ENCODE peak calls at places on chromosomes 1 and 21, in nine cellular contexts. F, K, L, I, U, E, H, O and Z are unnamed samples.

GRCh38 chr1:165403835-165404482 is 41.0 kb downstream of the RXRG start:
- DNase-seq in O (peak; percentile 86), E (peak; percentile 74), F (no peak), H (peak; percentile 12), I (peak; percentile 55), L (no peak), K (peak; percentile 49), U (peak; percentile 24), Z (no peak)

GRCh38 chr1:153526132-153526543 is 9.7 kb downstream of the S100A6 start:
- DNase-seq in H (no peak), O (peak; percentile 34), K (no peak), I (no peak), L (no peak), U (no peak), F (no peak), E (no peak), Z (no peak)

GRCh38 chr1:112322983-112323678 is 72.9 kb upstream of the CTTNBP2NL start:
- DNase-seq in I (peak; percentile 55), U (no peak), K (no peak), F (no peak), L (no peak), H (no peak), O (no peak), E (no peak), Z (no peak)

GRCh38 chr1:244365821-244366220 is 85.9 kb downstream of the ADSS2 start:
- DNase-seq in I (no peak), E (no peak), L (no peak), U (no peak), H (no peak), K (no peak), F (no peak), O (no peak), Z (no peak)

GRCh38 chr1:17606826-17607440 is 67.4 kb downstream of the ARHGEF10L start:
- DNase-seq in O (peak; percentile 94), L (peak; percentile 83), K (no peak), F (peak; percentile 75), I (peak; percentile 88), H (peak; percentile 47), E (peak; percentile 86), U (peak; percentile 73), Z (peak; percentile 79)

GRCh38 chr21:32256873-32257620 is 21.8 kb downstream of the MIS18A start:
- DNase-seq in H (peak; percentile 89), O (peak; percentile 31), F (peak; percentile 83), E (no peak), L (peak; percentile 82), K (peak; percentile 54), I (peak; percentile 85), U (peak; percentile 63), Z (peak; percentile 88)

GRCh38 chr1:204991342-204991844 is 51.6 kb upstream of the CNTN2 start:
- DNase-seq in K (no peak), F (no peak), H (no peak), U (no peak), O (peak; percentile 95), L (no peak), I (no peak), E (peak; percentile 66), Z (no peak)

GRCh38 chr1:57254006-57254405 is 169.9 kb downstream of the DAB1 start:
- DNase-seq in I (no peak), K (no peak), E (no peak), H (no peak), L (no peak), U (no peak), F (no peak), O (no peak), Z (no peak)

DNA sequence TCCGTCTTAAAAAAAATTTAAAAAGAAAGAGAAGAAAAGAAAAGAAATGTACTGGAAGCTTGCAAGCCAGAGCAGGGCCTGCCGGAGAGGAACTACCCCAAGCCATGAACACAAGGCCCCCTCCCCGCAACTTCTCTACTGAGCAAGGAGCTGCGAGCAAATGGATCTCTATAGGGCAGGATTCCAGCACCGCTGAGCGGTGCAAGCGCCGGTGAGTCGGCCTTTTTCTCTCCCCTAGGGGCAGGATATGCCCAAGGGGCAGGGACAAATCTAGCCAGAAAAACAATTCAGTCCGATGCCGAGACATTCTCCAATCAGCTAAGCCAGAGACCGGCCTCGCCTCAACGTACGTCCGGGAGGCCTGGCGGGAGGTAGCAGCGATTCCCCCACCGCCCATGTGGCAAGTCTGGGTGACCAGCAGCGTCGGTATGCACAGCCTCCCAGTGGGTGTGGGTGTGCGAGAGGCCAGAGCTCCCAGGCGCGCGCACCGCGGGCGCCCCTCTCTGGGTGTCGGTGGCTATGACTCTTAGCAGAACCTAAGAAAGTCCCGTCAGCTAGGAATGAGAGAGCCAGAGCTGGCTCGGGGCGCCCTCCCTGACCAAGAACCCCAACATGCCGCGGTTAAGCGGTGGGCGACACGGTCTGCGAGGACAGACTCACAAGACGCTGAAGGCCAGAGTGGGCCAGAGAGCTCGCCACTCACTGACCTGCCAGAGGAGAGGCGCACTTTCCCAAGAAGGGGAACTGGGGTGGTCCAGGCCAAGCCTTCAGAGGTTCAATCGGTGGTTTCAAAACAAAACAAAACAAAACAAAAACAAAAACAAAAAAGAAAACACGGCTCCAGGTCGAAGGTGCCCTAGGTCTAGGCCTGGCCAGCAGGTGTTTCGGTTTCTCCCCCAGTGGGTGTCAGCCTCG is 1.9 kb downstream of the CSMD2 start:
- DNase-seq in F (peak; percentile 25), I (peak; percentile 89), E (peak; percentile 90), U (peak; percentile 31), K (peak; percentile 60), O (peak; percentile 95), L (peak; percentile 86), H (peak; percentile 61), Z (peak; percentile 37)
- H3K4me3 ChIP-seq in F (peak overlapping the region; percentile 4), I (peak overlapping the region; percentile 53), E (peak overlapping the region; percentile 84), U (peak overlapping the region; percentile 42), K (peak overlapping the region; percentile 42), O (peak overlapping the region; percentile 81), L (peak overlapping the region; percentile 2), H (peak overlapping the region; percentile 15), Z (no peak overlapping the region)

GRCh38 chr1:201742476-201742875 is 86.5 kb upstream of the IPO9 start:
- DNase-seq in I (no peak), U (no peak), H (no peak), O (no peak), K (no peak), F (no peak), E (peak; percentile 52), L (no peak), Z (no peak)
- H3K27ac ChIP-seq in I (no peak overlapping the region), U (no peak overlapping the region), H (no peak overlapping the region), O (no peak overlapping the region), K (no peak overlapping the region), F (peak overlapping the region; percentile 73), E (peak overlapping the region; percentile 97), L (peak overlapping the region; percentile 66), Z (no peak overlapping the region)

DNA sequence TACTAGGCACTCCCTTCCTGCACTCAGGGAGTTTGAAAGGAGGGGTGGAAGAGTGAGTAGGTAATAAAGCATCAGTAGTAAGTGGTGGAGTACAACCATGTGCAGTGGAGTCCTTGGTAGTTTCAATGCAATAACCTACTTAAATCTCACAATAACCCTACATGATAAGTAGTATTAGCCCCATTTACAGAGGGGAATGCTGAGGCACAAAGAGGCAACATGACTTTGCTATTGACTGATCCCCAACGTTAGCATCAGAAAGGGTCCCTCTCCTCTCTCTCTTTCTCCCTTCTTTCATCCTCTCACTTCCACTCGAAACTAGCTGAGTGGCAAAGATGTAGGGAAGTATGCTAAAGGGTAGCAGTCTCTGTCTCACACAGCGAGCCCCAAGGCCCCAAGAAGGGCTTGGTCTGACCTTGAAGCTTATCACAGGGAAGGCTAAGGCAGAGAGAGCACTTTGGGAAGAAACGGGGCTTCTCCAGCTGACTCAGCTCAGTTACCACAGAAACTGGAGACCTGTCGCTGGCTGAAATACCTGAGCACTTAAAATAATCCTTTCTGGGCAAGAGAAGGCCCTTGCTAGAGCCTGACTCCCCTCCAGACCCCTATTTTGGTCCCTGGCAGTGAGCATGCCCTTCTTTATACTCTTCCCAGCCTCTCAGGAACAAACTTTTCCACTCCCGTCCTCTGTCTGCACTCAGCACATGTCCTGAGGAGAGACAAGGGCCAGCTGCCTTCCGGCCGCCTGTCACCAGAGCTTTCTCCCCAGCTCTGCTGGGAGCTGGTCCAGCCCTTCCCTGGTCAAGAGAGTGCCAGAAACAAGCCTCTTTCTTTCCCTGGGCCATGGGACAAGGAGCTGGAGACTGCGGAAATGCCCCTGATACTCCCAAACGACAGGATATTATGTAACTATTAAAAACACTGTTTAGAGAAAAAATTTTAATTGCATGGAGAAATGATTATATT is 10.7 kb downstream of the LAMB3 start:
- DNase-seq in F (peak; percentile 84), U (peak; percentile 91), E (no peak), K (no peak), O (no peak), I (no peak), H (no peak), L (peak; percentile 89), Z (peak; percentile 85)
- H3K4me3 ChIP-seq in F (no peak overlapping the region), U (no peak overlapping the region), E (no peak overlapping the region), K (no peak overlapping the region), O (no peak overlapping the region), I (no peak overlapping the region), H (no peak overlapping the region), L (no peak overlapping the region), Z (no peak overlapping the region)

DNA sequence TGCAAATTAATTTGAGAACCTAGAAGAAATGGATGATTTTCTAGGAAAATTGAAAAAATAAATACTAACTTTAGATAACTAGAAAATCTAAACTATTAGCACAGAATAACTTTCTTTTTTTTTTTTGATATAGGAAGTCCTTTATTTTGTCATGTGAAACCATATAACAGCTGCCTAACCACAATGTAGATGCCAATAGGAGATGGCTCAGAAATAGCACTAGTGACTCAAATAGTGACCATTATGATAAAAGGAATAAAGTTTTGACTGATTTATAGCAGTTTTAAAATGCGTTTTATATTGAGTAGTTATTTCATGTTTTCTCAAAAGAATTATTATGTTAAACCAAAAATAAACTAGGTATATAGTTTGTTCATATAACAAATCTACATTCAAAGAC is 158.0 kb upstream of the CACYBP start:
- DNase-seq in H (no peak), U (no peak), I (no peak), O (no peak), L (no peak), E (no peak), K (no peak), F (no peak), Z (no peak)
- H3K27ac ChIP-seq in H (no peak overlapping the region), U (no peak overlapping the region), I (no peak overlapping the region), O (no peak overlapping the region), L (no peak overlapping the region), E (no peak overlapping the region), K (no peak overlapping the region), F (no peak overlapping the region), Z (no peak overlapping the region)

DNA sequence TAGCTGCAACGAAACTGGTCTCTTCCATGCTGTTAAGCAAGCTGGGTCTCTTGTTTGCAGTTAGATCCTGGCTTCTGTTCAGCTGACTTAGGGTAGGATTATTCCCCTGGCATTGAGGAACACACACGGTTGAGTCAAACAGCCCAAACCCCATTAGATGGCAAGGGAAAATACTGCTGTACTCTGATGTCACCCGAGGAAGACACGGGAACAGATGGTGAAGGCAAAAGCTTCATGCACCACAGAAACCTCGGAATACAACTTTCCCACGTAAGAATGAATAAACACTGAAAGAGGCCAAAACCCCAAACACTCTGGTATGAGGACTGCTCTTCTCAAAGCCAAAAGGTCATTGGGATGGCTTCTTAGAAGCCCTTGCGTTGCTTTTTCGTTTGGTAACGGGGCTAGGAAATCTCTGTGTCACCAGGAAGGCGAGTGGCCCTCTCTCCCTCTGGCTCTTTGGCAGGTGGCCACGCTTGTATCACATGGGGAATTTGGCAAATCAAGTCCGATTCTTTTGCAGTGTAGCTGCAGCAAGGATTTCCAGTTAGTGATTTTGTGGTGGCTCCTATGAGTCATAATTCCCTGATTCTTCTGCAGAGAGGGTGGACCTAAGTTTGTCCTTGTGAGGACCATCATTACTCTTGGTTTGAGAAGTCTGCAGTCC is 16.7 kb upstream of the LYST start:
- DNase-seq in U (peak; percentile 89), L (peak; percentile 96), E (no peak), I (peak; percentile 46), F (peak; percentile 84), H (peak; percentile 89), K (peak; percentile 94), O (no peak), Z (peak; percentile 89)
- H3K4me3 ChIP-seq in U (peak overlapping the region; percentile 22), L (peak overlapping the region; percentile 11), E (no peak overlapping the region), I (no peak overlapping the region), F (no peak overlapping the region), H (peak overlapping the region; percentile 3), K (peak overlapping the region; percentile 46), O (no peak overlapping the region), Z (no peak overlapping the region)

GRCh38 chr21:43880111-43880985 is 15.3 kb downstream of the AGPAT3 start:
- DNase-seq in U (no peak), H (peak; percentile 9), O (no peak), L (no peak), K (peak; percentile 74), F (no peak), I (no peak), E (no peak), Z (no peak)
- H3K27ac ChIP-seq in U (no peak overlapping the region), H (no peak overlapping the region), O (no peak overlapping the region), L (no peak overlapping the region), K (no peak overlapping the region), F (no peak overlapping the region), I (no peak overlapping the region), E (no peak overlapping the region), Z (no peak overlapping the region)